ENCODE peak calls at places on chromosome 2, in six cellular contexts. S is foreskin fibroblast, G is tibial artery, E is adrenal gland, M is astrocyte of the spinal cord, F is body of pancreas. V is an unnamed sample.

GRCh38 chr2:168222095-168222494 is 25.3 kb downstream of the STK39 start:
- DNase-seq in S (no peak), G (no peak), E (no peak), M (no peak), F (no peak), V (no peak)

GRCh38 chr2:214126135-214126534 is 284.7 kb upstream of the VWC2L start:
- DNase-seq in S (peak), G (no peak), E (no peak), M (peak), F (no peak), V (peak)

GRCh38 chr2:71534786-71535185 is 81.4 kb downstream of the DYSF start:
- DNase-seq in S (no peak), G (no peak), E (no peak), M (no peak), F (no peak), V (no peak)

GRCh38 chr2:175154670-175155082 is 13.3 kb downstream of the ATF2 start:
- DNase-seq in S (peak), G (no peak), E (no peak), M (peak), F (no peak), V (peak)

GRCh38 chr2:84959045-84959493 is 11.9 kb upstream of the KCMF1 start:
- DNase-seq in S (peak), G (no peak), E (no peak), M (peak), F (peak), V (no peak)

GRCh38 chr2:23436346-23437099 is 51.5 kb downstream of the KLHL29 start:
- DNase-seq in S (no peak), G (no peak), E (peak), M (no peak), F (peak), V (no peak)

GRCh38 chr2:9781252-9781651 is 62.0 kb upstream of the TAF1B start:
- DNase-seq in S (peak), G (no peak), E (no peak), M (no peak), F (no peak), V (peak)

GRCh38 chr2:198054299-198054698 is 249.9 kb downstream of the PLCL1 start:
- DNase-seq in S (peak), G (no peak), E (peak), M (peak), F (no peak), V (no peak)

GRCh38 chr2:46000660-46001059 is 296.5 kb upstream of the EPAS1 start:
- DNase-seq in S (no peak), G (no peak), E (no peak), M (no peak), F (no peak), V (no peak)

GRCh38 chr2:55459278-55459677 is 39.6 kb upstream of the CCDC88A start:
- DNase-seq in S (peak), G (no peak), E (no peak), M (no peak), F (no peak), V (no peak)

GRCh38 chr2:134218928-134219707 is 34.8 kb upstream of the MGAT5 start:
- DNase-seq in S (no peak), G (peak), E (no peak), M (no peak), F (no peak), V (no peak)

GRCh38 chr2:135936524-135936923 is 48.9 kb downstream of the DARS1 start:
- DNase-seq in S (no peak), G (no peak), E (no peak), M (no peak), F (no peak), V (no peak)

GRCh38 chr2:8893978-8894820 is 56.8 kb upstream of the KIDINS220 start:
- DNase-seq in S (no peak), G (no peak), E (no peak), M (peak), F (no peak), V (no peak)

GRCh38 chr2:74472086-74472944 is at the start of gene MRPL53:
- DNase-seq in S (peak), G (peak), E (peak), M (peak), F (peak), V (peak)

GRCh38 chr2:220337611-220338440 is 710.4 kb downstream of the SLC4A3 start:
- DNase-seq in S (no peak), G (no peak), E (no peak), M (no peak), F (no peak), V (no peak)

GRCh38 chr2:185433824-185434223 is 304.8 kb upstream of the FSIP2 start:
- DNase-seq in S (peak), G (no peak), E (no peak), M (peak), F (no peak), V (no peak)

GRCh38 chr2:174166261-174166660 is 82.1 kb downstream of the OLA1 start:
- DNase-seq in S (no peak), G (no peak), E (no peak), M (no peak), F (no peak), V (no peak)

GRCh38 chr2:190382851-190383250 is 25.3 kb upstream of the MFSD6 start:
- DNase-seq in S (no peak), G (no peak), E (peak), M (peak), F (no peak), V (no peak)

DNA sequence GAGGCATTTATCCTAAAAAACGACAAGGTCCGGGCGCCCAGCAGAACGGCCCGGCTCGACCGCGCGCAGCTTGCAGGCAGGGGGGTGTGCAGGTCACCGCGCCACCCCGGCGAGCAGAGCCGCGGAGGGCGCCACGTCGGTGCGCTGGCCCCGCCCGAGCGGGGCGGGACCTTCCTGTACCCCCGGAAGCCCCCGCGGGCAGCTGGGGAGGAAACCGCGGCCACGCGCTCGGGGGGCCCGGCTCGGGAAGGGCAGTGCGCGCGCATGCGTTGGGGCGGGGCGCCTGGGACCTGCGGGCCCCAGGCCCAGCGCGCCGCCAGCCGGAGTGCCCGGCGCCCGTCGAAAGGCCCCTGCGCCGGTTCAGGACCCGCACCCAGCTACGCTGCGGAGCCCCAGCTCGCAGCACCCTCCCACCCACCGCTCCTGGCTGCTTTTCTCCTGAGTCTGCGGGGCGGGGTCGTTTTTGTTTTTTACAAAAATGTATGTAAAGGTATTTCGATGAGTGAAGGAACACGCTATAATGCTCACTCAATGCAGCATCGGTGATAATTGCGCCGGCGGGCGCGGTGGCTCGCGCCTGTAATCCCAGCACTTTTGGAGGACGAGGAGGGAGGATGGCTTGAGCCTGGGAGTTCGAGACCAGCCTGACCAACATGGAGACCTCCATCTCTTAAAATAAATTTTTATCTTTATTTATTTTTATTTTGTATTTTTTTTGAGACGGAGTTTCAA is 47.7 kb upstream of the POMC start:
- DNase-seq in S (peak), G (peak), E (peak), M (peak), F (peak), V (no peak)
- H3K4me3 ChIP-seq in S (peak), G (peak), E (peak), M (peak), F (peak), V (peak)

DNA sequence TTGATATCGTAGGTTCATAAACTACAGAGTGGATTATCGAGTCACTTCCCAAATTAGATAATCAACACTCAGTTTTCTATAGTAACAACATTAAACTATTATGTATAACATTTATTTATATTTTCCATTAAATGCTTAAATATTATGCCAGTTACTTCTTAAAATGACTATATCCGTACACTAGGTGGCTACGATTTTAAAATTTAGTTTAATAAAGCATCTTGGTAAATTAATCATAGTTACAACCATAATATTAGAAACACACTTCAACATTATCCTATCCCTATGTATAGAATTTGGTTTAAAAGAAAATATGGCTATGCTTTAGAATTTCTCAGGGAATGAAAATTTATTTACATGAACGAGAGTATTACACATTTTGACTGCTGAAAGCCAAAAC is 80.3 kb downstream of the SLC25A12 start:
- DNase-seq in S (no peak), G (no peak), E (no peak), M (no peak), F (no peak), V (no peak)
- TF ChIP-seq CTCF in S (no peak), G (no peak), E (no peak), M (no peak), F (no peak), V (no peak)

GRCh38 chr2:120893874-120894584 is 158.4 kb downstream of the GLI2 start:
- DNase-seq in S (no peak), G (no peak), E (no peak), M (no peak), F (no peak), V (no peak)
- H3K4me3 ChIP-seq in S (no peak), G (no peak), E (no peak), M (no peak), F (no peak), V (no peak)

GRCh38 chr2:216327447-216327846 is 44.8 kb downstream of the MARCHF4 start:
- DNase-seq in S (no peak), G (no peak), E (no peak), M (no peak), F (no peak), V (no peak)

DNA sequence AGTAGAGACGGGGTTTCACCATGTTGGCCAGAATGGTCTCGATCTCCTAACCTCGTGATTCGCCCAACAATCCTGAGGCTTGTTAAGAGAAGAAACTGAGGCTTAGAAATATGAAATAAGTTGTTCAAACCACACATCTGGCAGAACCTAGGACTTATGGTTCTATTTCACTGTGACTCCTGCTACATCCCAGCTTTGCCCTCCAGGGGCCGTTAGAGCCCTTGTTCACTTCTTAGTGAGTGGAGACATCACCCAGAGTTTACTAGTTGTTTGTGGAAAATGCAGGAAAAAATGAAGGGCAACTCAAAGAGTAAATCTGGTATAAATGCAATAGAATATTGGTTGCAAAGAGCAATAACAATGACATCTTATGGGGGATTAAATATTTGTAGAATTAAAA is 43.9 kb downstream of the MARCHF4 start:
- DNase-seq in S (peak), G (no peak), E (no peak), M (peak), F (no peak), V (no peak)
- TF ChIP-seq CTCF in S (peak), G (no peak), E (no peak), M (peak), F (no peak), V (peak)

GRCh38 chr2:42129487-42129852 is 39.7 kb upstream of the EML4 start:
- DNase-seq in S (no peak), G (no peak), E (no peak), M (no peak), F (no peak), V (no peak)

GRCh38 chr2:42132966-42133641 is 36.0 kb upstream of the EML4 start:
- DNase-seq in S (peak), G (peak), E (peak), M (peak), F (peak), V (peak)

GRCh38 chr2:42133771-42134195 is 35.4 kb upstream of the EML4 start:
- DNase-seq in S (no peak), G (no peak), E (no peak), M (no peak), F (no peak), V (no peak)

GRCh38 chr2:42129947-42130346 is 39.2 kb upstream of the EML4 start:
- DNase-seq in S (no peak), G (no peak), E (no peak), M (no peak), F (no peak), V (no peak)

GRCh38 chr2:42132066-42132965 is 36.8 kb upstream of the EML4 start:
- DNase-seq in S (peak), G (no peak), E (no peak), M (peak), F (no peak), V (no peak)
- H3K4me3 ChIP-seq in S (peak), G (peak), E (no peak), M (no peak), F (no peak), V (no peak)

GRCh38 chr2:79191816-79192215 is 32.3 kb upstream of the REG3A start:
- DNase-seq in S (no peak), G (no peak), E (no peak), M (no peak), F (no peak), V (no peak)
- TF ChIP-seq CTCF in S (no peak), G (no peak), E (no peak), M (no peak), F (no peak), V (no peak)

GRCh38 chr2:16390561-16390960 is 275.1 kb downstream of the CYRIA start:
- DNase-seq in S (no peak), G (no peak), E (no peak), M (no peak), F (no peak), V (no peak)
- H3K4me3 ChIP-seq in S (no peak), G (no peak), E (no peak), M (no peak), F (no peak), V (no peak)

V was measured in HFF-Myc.